ENCODE peak calls at places on chromosomes 5 and 9, in seven cellular contexts. H is PC-9, M is hepatocyte, L is GM23248, G is MM.1S, A is HCT116, T is GM23338. Z is an unnamed sample. For H3K4me1 and H3K9me2, the result is how much of the 10 kb centered on the place peaks cover.

GRCh38 chr5:137141779-137142178 is 357.3 kb downstream of the SPOCK1 start:
- DNase-seq in H (no peak), M (no peak), L (peak), G (no peak), A (no peak), T (no peak), Z (no peak)

GRCh38 chr9:133938086-133938485 is 54.0 kb downstream of the VAV2 start:
- DNase-seq in H (no peak), M (no peak), L (no peak), G (no peak), A (no peak), T (no peak), Z (no peak)

GRCh38 chr5:130871346-130872086 is 293.5 kb downstream of the HINT1 start:
- DNase-seq in H (peak), M (peak), L (peak), G (peak), A (peak), T (peak), Z (peak)

GRCh38 chr9:108584860-108585259 is 270.9 kb downstream of the ACTL7B start:
- DNase-seq in H (no peak), M (no peak), L (no peak), G (no peak), A (no peak), T (no peak), Z (no peak)

GRCh38 chr5:175750476-175751080 is 92.7 kb downstream of the HRH2 start:
- DNase-seq in H (no peak), M (no peak), L (no peak), G (no peak), A (no peak), T (no peak), Z (no peak)

GRCh38 chr5:139138109-139138508 is 60.1 kb downstream of the SIL1 start:
- DNase-seq in H (no peak), M (no peak), L (peak), G (no peak), A (no peak), T (no peak), Z (no peak)

GRCh38 chr5:147427784-147428401 is 82.0 kb downstream of the DPYSL3 start:
- DNase-seq in H (no peak), M (no peak), L (peak), G (no peak), A (no peak), T (no peak), Z (no peak)

GRCh38 chr5:164679461-164679860 is 1174.0 kb downstream of the MAT2B start:
- DNase-seq in H (no peak), M (no peak), L (no peak), G (no peak), A (no peak), T (peak), Z (no peak)

GRCh38 chr5:138035605-138036537 is 3.0 kb upstream of the FAM13B start:
- DNase-seq in H (peak), M (peak), L (peak), G (peak), A (peak), T (peak), Z (peak)

GRCh38 chr9:137237759-137238726 is 3.0 kb upstream of the TUBB4B start:
- DNase-seq in H (peak), M (no peak), L (no peak), G (no peak), A (no peak), T (no peak), Z (peak)

GRCh38 chr5:55816342-55816741 is 34.8 kb upstream of the IL31RA start:
- DNase-seq in H (no peak), M (peak), L (peak), G (no peak), A (no peak), T (no peak), Z (peak)

GRCh38 chr9:103183569-103184191 is 188.5 kb downstream of the CYLC2 start:
- DNase-seq in H (peak), M (peak), L (no peak), G (no peak), A (no peak), T (peak), Z (peak)

GRCh38 chr9:114931407-114931806 is 1.0 kb upstream of the TNFSF8 start:
- DNase-seq in H (no peak), M (no peak), L (no peak), G (no peak), A (no peak), T (no peak), Z (no peak)

GRCh38 chr9:119004618-119004990 is 364.6 kb downstream of the BRINP1 start:
- DNase-seq in H (no peak), M (peak), L (peak), G (no peak), A (no peak), T (no peak), Z (no peak)

GRCh38 chr5:1007681-1008450 is 736 bp upstream of the NKD2 start:
- DNase-seq in H (peak), M (no peak), L (no peak), G (no peak), A (no peak), T (no peak), Z (no peak)

GRCh38 chr5:35924122-35924949 is 14.1 kb downstream of the CAPSL start:
- DNase-seq in H (no peak), M (no peak), L (peak), G (no peak), A (no peak), T (no peak), Z (peak)

GRCh38 chr5:35921930-35922329 is 16.5 kb downstream of the CAPSL start:
- DNase-seq in H (no peak), M (no peak), L (no peak), G (no peak), A (no peak), T (no peak), Z (no peak)

GRCh38 chr5:35926389-35927051 is 11.9 kb downstream of the CAPSL start:
- DNase-seq in H (peak), M (peak), L (peak), G (peak), A (peak), T (peak), Z (peak)

GRCh38 chr5:35922468-35922867 is 16.0 kb downstream of the CAPSL start:
- DNase-seq in H (no peak), M (no peak), L (no peak), G (no peak), A (no peak), T (no peak), Z (no peak)

GRCh38 chr5:35924950-35925722 is 13.3 kb downstream of the CAPSL start:
- DNase-seq in H (peak), M (peak), L (peak), G (peak), A (peak), T (peak), Z (peak)
- TF ChIP-seq EZH2 in H (no peak), M (no peak), L (no peak), G (no peak), A (no peak), T (no peak), Z (no peak)

DNA sequence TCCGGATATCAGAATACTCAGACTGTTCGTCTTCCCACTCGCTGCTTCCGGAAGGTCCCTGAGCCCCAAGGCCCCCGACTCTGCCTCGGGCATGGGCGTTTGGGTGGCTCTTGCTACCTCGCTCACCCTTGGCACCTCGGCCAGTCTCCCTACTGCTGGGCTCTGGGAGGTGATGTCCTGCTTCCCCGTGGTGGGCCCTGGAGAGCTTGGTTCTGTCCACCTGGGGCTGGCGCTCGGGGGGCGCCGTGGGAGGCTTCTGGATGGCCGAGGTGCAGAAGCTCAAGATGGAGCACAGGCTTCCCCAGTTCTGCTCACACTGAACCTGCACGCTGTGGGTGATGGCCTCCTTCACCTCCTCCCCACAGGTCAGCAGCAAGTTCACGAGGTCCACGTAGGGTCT is 10.4 kb downstream of the STC2 start:
- DNase-seq in H (no peak), M (no peak), L (no peak), G (no peak), A (no peak), T (no peak), Z (no peak)
- H3K4me1 ChIP-seq in H (under half), M (under half), L (under half), G (under half), A (under half), T (under half), Z (under half)

DNA sequence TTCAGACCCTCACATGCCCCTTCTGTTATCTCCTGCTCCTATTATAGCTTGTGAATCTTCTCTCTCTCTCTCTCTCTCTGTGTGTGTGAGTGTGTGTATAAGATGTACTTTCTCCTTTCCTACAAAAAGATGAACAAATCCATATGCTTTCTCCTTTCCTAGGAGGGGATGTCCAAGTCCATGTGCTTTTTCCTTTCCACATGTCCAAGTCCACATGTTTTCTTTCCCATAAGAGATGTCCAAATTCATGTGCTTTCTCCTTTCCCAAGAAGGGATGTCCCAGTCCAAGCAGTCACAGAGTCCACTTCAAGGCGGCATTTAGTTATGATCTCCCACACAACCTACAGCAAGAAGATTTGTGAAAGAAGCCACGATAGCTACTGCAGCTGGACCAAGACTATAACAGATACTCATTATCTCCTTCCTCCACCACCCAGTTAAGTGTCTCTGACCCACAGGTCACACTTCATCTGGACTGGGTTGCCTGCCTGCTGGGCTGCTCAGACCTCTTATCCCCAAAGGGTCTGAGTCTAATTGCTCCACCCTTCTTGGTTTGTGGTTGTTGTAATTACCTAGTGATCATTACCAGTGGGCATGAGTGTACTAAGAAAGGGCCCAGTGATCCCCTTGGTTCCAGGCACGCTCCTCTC is 18.4 kb upstream of the FOXI1 start:
- DNase-seq in H (no peak), M (no peak), L (no peak), G (no peak), A (no peak), T (no peak), Z (no peak)
- H3K9me2 ChIP-seq in H (under half), M (under half), L (under half), G (under half), A (under half), T (under half), Z (under half)

DNA sequence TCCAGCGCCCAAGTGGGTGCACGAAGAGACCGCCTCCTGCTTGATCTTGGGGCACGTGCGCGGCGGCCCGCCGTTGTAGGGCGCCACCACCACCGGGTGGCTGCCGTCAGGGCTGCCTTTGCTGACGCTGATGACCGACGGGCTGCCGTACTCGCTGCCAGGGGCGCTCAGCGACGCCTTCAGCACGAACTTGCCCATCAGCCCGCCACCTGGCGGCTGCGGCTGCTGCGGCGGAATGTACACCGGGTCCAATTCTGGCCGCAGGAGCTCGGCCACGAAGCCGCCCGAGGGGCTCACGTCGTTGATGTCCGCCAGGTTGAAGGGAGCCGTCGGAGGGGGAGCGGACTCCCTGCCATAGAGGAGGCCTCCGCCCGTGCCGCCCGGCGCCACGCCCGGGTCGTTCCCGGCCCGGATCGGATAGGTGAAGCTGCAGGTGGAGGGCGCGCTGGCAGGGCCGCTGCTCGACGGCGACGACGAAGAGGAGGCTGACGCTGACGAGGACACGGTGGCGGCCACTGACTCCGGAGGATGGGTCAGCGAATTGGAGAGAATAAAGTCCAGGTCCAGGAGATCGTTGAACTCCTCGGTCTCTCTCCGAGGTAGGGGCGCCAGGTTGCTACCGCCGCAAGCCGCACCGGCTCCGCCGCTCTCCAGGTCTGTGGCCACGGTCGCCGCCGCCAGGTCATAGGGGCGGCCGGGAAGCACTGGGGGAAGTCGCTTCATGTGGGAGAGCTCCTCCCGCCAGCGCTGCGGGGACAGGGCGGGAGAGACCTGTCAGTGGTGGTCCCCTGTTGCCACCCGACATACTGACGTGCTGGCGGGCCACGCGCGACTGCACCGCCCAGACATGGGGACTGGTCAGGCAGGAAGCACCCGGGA is 1.8 kb downstream of the KLF4 start:
- DNase-seq in H (peak), M (peak), L (peak), G (no peak), A (no peak), T (peak), Z (peak)
- TF ChIP-seq EZH2 in H (no peak), M (peak), L (no peak), G (no peak), A (no peak), T (peak), Z (no peak)

DNA sequence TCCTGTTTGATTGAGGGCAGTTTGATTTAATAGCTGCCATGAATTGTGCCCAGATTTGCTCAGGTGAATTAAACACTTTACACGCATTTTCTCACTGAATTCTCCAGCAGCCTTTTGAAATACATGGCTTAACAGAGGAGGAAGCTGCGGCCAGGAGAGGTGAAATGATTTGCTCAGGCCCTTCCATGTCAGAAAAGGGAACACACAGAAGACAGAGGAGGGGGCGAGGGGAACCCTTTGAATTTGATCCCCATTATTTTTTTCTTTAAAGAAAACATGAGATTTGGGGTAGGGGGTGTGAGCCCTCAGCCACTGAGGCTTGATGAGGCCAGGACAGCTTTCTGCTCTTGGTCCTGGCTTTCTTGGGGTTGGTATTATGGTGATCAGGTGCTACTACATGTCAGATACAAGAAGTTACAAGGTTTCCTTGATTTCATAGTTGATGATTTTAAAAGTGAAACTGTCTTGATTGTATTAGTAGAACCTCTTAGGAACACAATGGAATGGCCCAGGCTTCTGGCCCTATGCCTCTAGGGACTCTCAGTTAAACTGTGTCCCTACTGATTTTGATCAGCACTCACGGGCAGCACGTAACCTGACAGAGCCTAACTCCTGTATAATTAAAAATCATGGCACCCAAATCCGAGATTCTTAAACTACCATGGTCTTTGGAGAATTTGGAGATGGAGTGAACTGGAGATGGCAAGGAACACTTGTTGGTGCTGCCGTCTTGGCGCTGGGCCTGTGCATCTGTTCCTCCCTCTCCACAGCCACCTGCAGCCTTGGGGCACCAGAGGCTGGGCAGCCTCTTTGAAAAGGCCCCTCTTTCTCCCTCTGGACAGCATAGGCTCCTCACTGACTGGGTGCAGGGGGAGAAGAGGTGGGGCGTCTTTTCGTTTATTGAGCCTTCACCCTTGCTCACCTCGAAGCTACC is 107.9 kb downstream of the TRIO start:
- DNase-seq in H (no peak), M (no peak), L (no peak), G (no peak), A (no peak), T (no peak), Z (no peak)
- H3K4me1 ChIP-seq in H (under half), M (under half), L (under half), G (under half), A (under half), T (half or more), Z (under half)

GRCh38 chr9:125805057-125805456 is 57.9 kb downstream of the PBX3 start:
- DNase-seq in H (no peak), M (peak), L (peak), G (no peak), A (no peak), T (no peak), Z (no peak)
- H3K9me2 ChIP-seq in H (under half), M (under half), L (under half), G (under half), A (under half), T (under half), Z (under half)

GRCh38 chr5:174736351-174736721 is 12.0 kb downstream of the MSX2 start:
- DNase-seq in H (no peak), M (peak), L (peak), G (no peak), A (no peak), T (no peak), Z (no peak)

GRCh38 chr5:174735498-174736350 is 11.3 kb downstream of the MSX2 start:
- DNase-seq in H (peak), M (peak), L (peak), G (peak), A (peak), T (peak), Z (peak)

GRCh38 chr5:174733091-174733690 is 8.8 kb downstream of the MSX2 start:
- DNase-seq in H (no peak), M (no peak), L (no peak), G (no peak), A (no peak), T (peak), Z (no peak)

GRCh38 chr5:174733836-174734235 is 9.5 kb downstream of the MSX2 start:
- DNase-seq in H (no peak), M (no peak), L (no peak), G (no peak), A (no peak), T (no peak), Z (no peak)

DNA sequence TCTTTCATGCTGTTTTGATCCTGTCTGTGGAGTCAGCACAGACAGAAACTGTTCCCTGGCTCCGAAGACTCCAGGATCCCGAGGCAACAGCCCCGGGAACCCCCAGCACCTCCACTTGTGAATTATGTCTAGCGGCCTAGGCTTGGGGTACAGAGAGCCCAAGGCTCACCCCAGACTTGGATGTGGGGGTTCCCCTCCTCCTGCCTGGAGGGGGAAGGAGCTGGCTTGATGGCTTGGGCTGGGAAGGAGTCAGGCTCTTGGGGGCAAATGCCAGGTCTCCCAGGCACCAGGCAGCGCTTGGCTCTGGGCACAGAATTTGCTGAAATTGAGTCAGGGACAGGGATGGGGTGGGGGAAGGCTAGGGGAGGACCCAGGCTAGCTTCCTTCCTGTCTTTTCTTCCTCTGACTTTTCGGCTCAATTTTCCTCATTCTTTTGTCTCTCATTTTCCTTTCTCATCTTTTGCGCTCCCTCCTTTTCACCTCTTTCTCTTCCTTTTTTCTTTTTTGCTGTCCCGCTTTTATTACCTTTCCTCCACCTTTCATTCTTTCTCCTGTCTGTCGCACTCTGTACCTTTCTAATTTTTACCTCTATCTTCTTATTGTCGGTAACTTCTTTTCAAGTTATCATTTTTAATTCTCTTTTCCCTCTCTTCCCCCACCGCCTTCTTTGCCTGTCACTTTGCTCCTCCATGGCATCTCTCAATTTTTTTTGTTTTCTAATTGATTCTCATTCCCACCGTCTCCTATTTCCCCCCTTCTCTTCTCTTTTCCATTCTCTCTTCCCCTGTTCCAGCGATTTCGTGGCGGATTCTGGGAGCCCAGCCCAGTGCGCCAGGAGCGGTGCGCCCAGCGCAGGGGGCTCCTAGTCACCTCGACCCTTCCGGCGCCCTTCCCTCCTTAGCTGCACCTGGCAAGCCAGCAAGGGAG is 10.5 kb downstream of the MSX2 start:
- DNase-seq in H (no peak), M (no peak), L (no peak), G (no peak), A (no peak), T (peak), Z (no peak)
- TF ChIP-seq EZH2 in H (no peak), M (no peak), L (peak), G (no peak), A (no peak), T (peak), Z (no peak)